ENCODE peak calls at places on chromosomes 5 and 9, in seven cellular contexts. One of them, this sample, is unnamed.

GRCh38 chr9:69028754-69029153 is 6.8 kb upstream of the FXN start:
- DNase-seq in HepG2: no peak
- DNase-seq in GM12878: no peak
- DNase-seq in K562: no peak
- DNase-seq in H1: no peak
- DNase-seq in HCT116: no peak
- DNase-seq in SK-N-SH: no peak
- DNase-seq in this sample: no peak

GRCh38 chr5:113089653-113090335 is 113.2 kb downstream of the DCP2 start:
- DNase-seq in HepG2: no peak
- DNase-seq in H1: no peak
- DNase-seq in HCT116: no peak
- DNase-seq in K562: no peak
- DNase-seq in GM12878: no peak
- DNase-seq in SK-N-SH: no peak
- DNase-seq in this sample: no peak

GRCh38 chr5:54610197-54610898 is 92.8 kb downstream of the SNX18 start:
- DNase-seq in HCT116: no peak
- DNase-seq in K562: no peak
- DNase-seq in GM12878: peak
- DNase-seq in H1: no peak
- DNase-seq in SK-N-SH: no peak
- DNase-seq in HepG2: no peak
- DNase-seq in this sample: no peak

GRCh38 chr5:15612915-15613635 is 113.1 kb downstream of the FBXL7 start:
- DNase-seq in HepG2: no peak
- DNase-seq in K562: no peak
- DNase-seq in HCT116: no peak
- DNase-seq in SK-N-SH: no peak
- DNase-seq in H1: no peak
- DNase-seq in GM12878: no peak
- DNase-seq in this sample: no peak

GRCh38 chr9:133978226-133979123 is 13.6 kb downstream of the VAV2 start:
- DNase-seq in SK-N-SH: peak
- DNase-seq in HepG2: peak
- DNase-seq in K562: no peak
- DNase-seq in HCT116: no peak
- DNase-seq in H1: no peak
- DNase-seq in GM12878: no peak
- DNase-seq in this sample: no peak

GRCh38 chr5:74643160-74643562 is 2.6 kb upstream of the ENC1 start:
- DNase-seq in H1: no peak
- DNase-seq in SK-N-SH: no peak
- DNase-seq in HepG2: peak
- DNase-seq in K562: peak
- DNase-seq in HCT116: peak
- DNase-seq in GM12878: no peak
- DNase-seq in this sample: no peak

GRCh38 chr5:150765789-150766149 is 7.0 kb upstream of the DCTN4 start:
- DNase-seq in SK-N-SH: no peak
- DNase-seq in GM12878: no peak
- DNase-seq in HepG2: no peak
- DNase-seq in K562: no peak
- DNase-seq in HCT116: no peak
- DNase-seq in H1: no peak
- DNase-seq in this sample: no peak

GRCh38 chr5:44099643-44100042 is 289.6 kb downstream of the FGF10 start:
- DNase-seq in K562: no peak
- DNase-seq in H1: no peak
- DNase-seq in HepG2: no peak
- DNase-seq in GM12878: no peak
- DNase-seq in HCT116: no peak
- DNase-seq in SK-N-SH: no peak
- DNase-seq in this sample: no peak

GRCh38 chr9:107016383-107016782 is 153.4 kb downstream of the ZNF462 start:
- DNase-seq in HepG2: no peak
- DNase-seq in GM12878: no peak
- DNase-seq in H1: no peak
- DNase-seq in SK-N-SH: no peak
- DNase-seq in K562: no peak
- DNase-seq in HCT116: no peak
- DNase-seq in this sample: no peak

GRCh38 chr5:175162036-175162435 is 281.9 kb downstream of the DRD1 start:
- DNase-seq in SK-N-SH: no peak
- DNase-seq in H1: no peak
- DNase-seq in HCT116: no peak
- DNase-seq in HepG2: no peak
- DNase-seq in GM12878: no peak
- DNase-seq in K562: no peak
- DNase-seq in this sample: no peak

GRCh38 chr5:6307304-6307703 is 71.0 kb downstream of the MED10 start:
- DNase-seq in HepG2: no peak
- DNase-seq in H1: no peak
- DNase-seq in GM12878: no peak
- DNase-seq in SK-N-SH: no peak
- DNase-seq in HCT116: no peak
- DNase-seq in K562: no peak
- DNase-seq in this sample: no peak

GRCh38 chr5:168793844-168794837 is 215.0 kb upstream of the PANK3 start:
- DNase-seq in H1: no peak
- DNase-seq in HCT116: no peak
- DNase-seq in HepG2: peak
- DNase-seq in K562: peak
- DNase-seq in SK-N-SH: no peak
- DNase-seq in GM12878: no peak
- DNase-seq in this sample: no peak

GRCh38 chr9:22112870-22113846 is 104.1 kb upstream of the CDKN2B start:
- DNase-seq in GM12878: no peak
- DNase-seq in SK-N-SH: no peak
- DNase-seq in HCT116: no peak
- DNase-seq in HepG2: no peak
- DNase-seq in K562: no peak
- DNase-seq in H1: no peak
- DNase-seq in this sample: no peak

GRCh38 chr5:180332051-180332517 is 21.1 kb downstream of the GFPT2 start:
- DNase-seq in K562: no peak
- DNase-seq in GM12878: no peak
- DNase-seq in SK-N-SH: peak
- DNase-seq in HepG2: no peak
- DNase-seq in HCT116: no peak
- DNase-seq in H1: peak
- DNase-seq in this sample: peak

GRCh38 chr5:54844905-54845566 is 140.4 kb downstream of the ESM1 start:
- DNase-seq in HepG2: peak
- DNase-seq in H1: no peak
- DNase-seq in K562: peak
- DNase-seq in SK-N-SH: peak
- DNase-seq in HCT116: peak
- DNase-seq in GM12878: peak
- DNase-seq in this sample: no peak

DNA sequence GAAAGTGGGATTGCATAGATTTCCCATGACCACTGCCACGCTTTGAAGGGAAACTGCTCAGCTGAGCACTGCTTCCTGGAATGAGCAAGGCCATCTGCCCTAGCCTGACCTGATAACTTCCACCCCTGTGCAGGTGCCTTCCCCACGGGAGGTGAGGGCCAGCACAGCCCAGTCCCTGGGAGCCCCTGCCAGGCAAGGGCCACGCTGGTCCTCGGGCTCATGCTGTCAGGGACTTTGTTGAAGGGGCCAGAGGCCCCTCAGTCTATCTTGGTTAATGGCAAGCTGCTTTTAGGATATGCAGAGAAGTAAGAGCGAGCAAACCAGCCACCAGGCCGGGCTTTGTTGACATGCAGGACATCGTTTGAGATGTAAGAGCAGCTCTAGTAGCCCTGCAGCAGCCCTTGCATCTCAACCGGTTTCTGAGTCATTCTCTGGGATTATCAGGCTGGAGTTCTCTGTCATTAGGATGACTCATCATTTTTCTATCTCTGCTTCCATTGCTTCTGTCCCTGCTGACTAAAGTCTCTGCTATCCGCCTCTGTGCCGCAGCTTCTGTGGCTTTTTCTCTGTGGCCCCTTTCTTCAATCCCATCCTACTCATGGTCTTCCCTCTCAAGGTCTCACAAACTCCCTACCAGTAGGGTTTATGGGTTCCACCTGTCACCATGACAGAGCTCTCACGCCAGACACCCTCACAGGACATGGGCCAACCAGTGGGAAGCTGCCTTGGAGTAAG is 30.6 kb upstream of the IQGAP2 start:
- DNase-seq in GM12878: no peak
- DNase-seq in HCT116: peak
- DNase-seq in HepG2: peak
- DNase-seq in K562: peak
- DNase-seq in H1: no peak
- DNase-seq in SK-N-SH: peak
- DNase-seq in this sample: no peak
- TF ChIP-seq JUND in GM12878: no peak
- TF ChIP-seq JUND in HCT116: peak
- TF ChIP-seq JUND in HepG2: no peak
- TF ChIP-seq JUND in K562: peak
- TF ChIP-seq JUND in H1: no peak
- TF ChIP-seq JUND in SK-N-SH: peak
- TF ChIP-seq JUND in this sample: no peak

DNA sequence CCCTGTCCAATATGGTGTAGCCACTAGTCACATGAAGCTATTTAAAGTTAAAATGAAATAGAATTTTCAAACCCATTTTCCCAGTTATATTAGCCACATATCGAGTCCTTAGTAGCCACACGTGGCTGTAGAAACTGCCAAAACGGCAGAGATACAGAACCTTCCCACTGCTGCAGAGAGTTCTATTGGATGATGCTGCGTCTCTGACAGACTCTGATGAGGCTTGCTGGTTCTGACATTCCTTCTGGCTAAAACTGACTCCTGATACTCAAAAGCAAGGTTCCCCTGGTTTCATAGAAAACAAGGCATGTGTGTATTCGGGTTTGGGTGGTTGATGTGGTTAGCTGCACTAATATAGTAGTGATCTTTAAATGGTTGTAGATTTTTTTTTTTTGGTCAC is 91.5 kb downstream of the TLE4 start:
- DNase-seq in K562: no peak
- DNase-seq in HepG2: no peak
- DNase-seq in GM12878: no peak
- DNase-seq in SK-N-SH: no peak
- DNase-seq in H1: no peak
- DNase-seq in HCT116: no peak
- DNase-seq in this sample: no peak
- TF ChIP-seq JUND in K562: no peak
- TF ChIP-seq JUND in HepG2: no peak
- TF ChIP-seq JUND in GM12878: no peak
- TF ChIP-seq JUND in SK-N-SH: no peak
- TF ChIP-seq JUND in H1: no peak
- TF ChIP-seq JUND in HCT116: no peak
- TF ChIP-seq JUND in this sample: no peak

GRCh38 chr9:127936347-127936852 is 1.3 kb downstream of the DPM2 start:
- DNase-seq in H1: no peak
- DNase-seq in SK-N-SH: no peak
- DNase-seq in K562: no peak
- DNase-seq in GM12878: no peak
- DNase-seq in HCT116: no peak
- DNase-seq in HepG2: no peak
- DNase-seq in this sample: no peak

GRCh38 chr9:127937383-127938297 is at the start of gene DPM2:
- DNase-seq in HepG2: peak
- DNase-seq in GM12878: peak
- DNase-seq in K562: peak
- DNase-seq in H1: no peak
- DNase-seq in SK-N-SH: peak
- DNase-seq in HCT116: peak
- DNase-seq in this sample: peak

GRCh38 chr9:127937046-127937382 is 640 bp downstream of the DPM2 start:
- DNase-seq in HepG2: no peak
- DNase-seq in GM12878: no peak
- DNase-seq in H1: no peak
- DNase-seq in SK-N-SH: no peak
- DNase-seq in K562: no peak
- DNase-seq in HCT116: no peak
- DNase-seq in this sample: no peak

GRCh38 chr9:127940598-127940997 is 2.9 kb upstream of the DPM2 start:
- DNase-seq in HCT116: no peak
- DNase-seq in K562: peak
- DNase-seq in GM12878: no peak
- DNase-seq in SK-N-SH: no peak
- DNase-seq in H1: no peak
- DNase-seq in HepG2: no peak
- DNase-seq in this sample: no peak

GRCh38 chr9:127938298-127938690 is 640 bp upstream of the DPM2 start:
- DNase-seq in SK-N-SH: no peak
- DNase-seq in HepG2: no peak
- DNase-seq in GM12878: no peak
- DNase-seq in H1: no peak
- DNase-seq in HCT116: no peak
- DNase-seq in K562: peak
- DNase-seq in this sample: no peak
- TF ChIP-seq JUND in SK-N-SH: no peak
- TF ChIP-seq JUND in HepG2: no peak
- TF ChIP-seq JUND in GM12878: no peak
- TF ChIP-seq JUND in H1: no peak
- TF ChIP-seq JUND in HCT116: no peak
- TF ChIP-seq JUND in K562: no peak
- TF ChIP-seq JUND in this sample: no peak

GRCh38 chr9:89073397-89073796 is 82.1 kb downstream of the S1PR3 start:
- DNase-seq in K562: no peak
- DNase-seq in H1: no peak
- DNase-seq in HepG2: no peak
- DNase-seq in GM12878: no peak
- DNase-seq in SK-N-SH: no peak
- DNase-seq in HCT116: no peak
- DNase-seq in this sample: no peak
- TF ChIP-seq JUND in K562: no peak
- TF ChIP-seq JUND in H1: no peak
- TF ChIP-seq JUND in HepG2: no peak
- TF ChIP-seq JUND in GM12878: no peak
- TF ChIP-seq JUND in SK-N-SH: no peak
- TF ChIP-seq JUND in HCT116: no peak
- TF ChIP-seq JUND in this sample: no peak

GRCh38 chr9:8560560-8561525 is 761.3 kb upstream of the DMAC1 start:
- DNase-seq in HepG2: no peak
- DNase-seq in K562: no peak
- DNase-seq in H1: no peak
- DNase-seq in GM12878: no peak
- DNase-seq in SK-N-SH: no peak
- DNase-seq in HCT116: no peak
- DNase-seq in this sample: no peak
- TF ChIP-seq JUND in HepG2: no peak
- TF ChIP-seq JUND in K562: no peak
- TF ChIP-seq JUND in H1: no peak
- TF ChIP-seq JUND in GM12878: no peak
- TF ChIP-seq JUND in SK-N-SH: no peak
- TF ChIP-seq JUND in HCT116: no peak
- TF ChIP-seq JUND in this sample: no peak

GRCh38 chr5:76710991-76711390 is 4.9 kb upstream of the F2R start:
- DNase-seq in HCT116: no peak
- DNase-seq in SK-N-SH: no peak
- DNase-seq in GM12878: no peak
- DNase-seq in K562: no peak
- DNase-seq in HepG2: no peak
- DNase-seq in H1: no peak
- DNase-seq in this sample: no peak
- TF ChIP-seq JUND in HCT116: no peak
- TF ChIP-seq JUND in SK-N-SH: peak
- TF ChIP-seq JUND in GM12878: no peak
- TF ChIP-seq JUND in K562: no peak
- TF ChIP-seq JUND in HepG2: no peak
- TF ChIP-seq JUND in H1: no peak
- TF ChIP-seq JUND in this sample: no peak

This sample was measured in T47D.